ENCODE peak calls at places on chromosomes 7 and 10, in six cellular contexts. One of them, this sample, is unnamed.

GRCh38 chr7:126702242-126703016 is 550.3 kb downstream of the GRM8 start:
- DNase-seq in cardiac muscle cell: peak
- DNase-seq in GM12865: peak
- DNase-seq in epithelial cell of esophagus: no peak
- DNase-seq in K562: no peak
- DNase-seq in pancreas: no peak
- DNase-seq in this sample: no peak

GRCh38 chr10:7054915-7055314 is 355.9 kb downstream of the SFMBT2 start:
- DNase-seq in cardiac muscle cell: no peak
- DNase-seq in GM12865: peak
- DNase-seq in epithelial cell of esophagus: no peak
- DNase-seq in K562: peak
- DNase-seq in pancreas: no peak
- DNase-seq in this sample: no peak

GRCh38 chr7:7178906-7179305 is 3.4 kb upstream of the C1GALT1 start:
- DNase-seq in cardiac muscle cell: no peak
- DNase-seq in GM12865: no peak
- DNase-seq in epithelial cell of esophagus: peak
- DNase-seq in K562: no peak
- DNase-seq in pancreas: no peak
- DNase-seq in this sample: no peak

GRCh38 chr10:33897255-33897893 is 562.9 kb upstream of the NRP1 start:
- DNase-seq in cardiac muscle cell: peak
- DNase-seq in GM12865: no peak
- DNase-seq in epithelial cell of esophagus: peak
- DNase-seq in K562: no peak
- DNase-seq in pancreas: no peak
- DNase-seq in this sample: no peak

GRCh38 chr7:134366481-134366880 is 49.8 kb upstream of the SLC35B4 start:
- DNase-seq in cardiac muscle cell: peak
- DNase-seq in GM12865: no peak
- DNase-seq in epithelial cell of esophagus: peak
- DNase-seq in K562: no peak
- DNase-seq in pancreas: no peak
- DNase-seq in this sample: no peak

GRCh38 chr10:73876157-73876556 is 1.8 kb upstream of the CAMK2G start:
- DNase-seq in cardiac muscle cell: no peak
- DNase-seq in GM12865: no peak
- DNase-seq in epithelial cell of esophagus: peak
- DNase-seq in K562: no peak
- DNase-seq in pancreas: no peak
- DNase-seq in this sample: no peak

GRCh38 chr7:49523870-49524269 is 249.6 kb upstream of the VWC2 start:
- DNase-seq in cardiac muscle cell: no peak
- DNase-seq in GM12865: no peak
- DNase-seq in epithelial cell of esophagus: no peak
- DNase-seq in K562: no peak
- DNase-seq in pancreas: no peak
- DNase-seq in this sample: no peak

GRCh38 chr7:152145853-152146466 is 120.5 kb downstream of the GALNT11 start:
- DNase-seq in cardiac muscle cell: peak
- DNase-seq in GM12865: peak
- DNase-seq in epithelial cell of esophagus: peak
- DNase-seq in K562: peak
- DNase-seq in pancreas: no peak
- DNase-seq in this sample: no peak

GRCh38 chr10:47241256-47241655 is 58.7 kb upstream of the GDF10 start:
- DNase-seq in cardiac muscle cell: no peak
- DNase-seq in GM12865: no peak
- DNase-seq in epithelial cell of esophagus: no peak
- DNase-seq in K562: no peak
- DNase-seq in pancreas: no peak
- DNase-seq in this sample: no peak

GRCh38 chr10:57222129-57222528 is 861.1 kb upstream of the ZWINT start:
- DNase-seq in cardiac muscle cell: no peak
- DNase-seq in GM12865: no peak
- DNase-seq in epithelial cell of esophagus: no peak
- DNase-seq in K562: no peak
- DNase-seq in pancreas: no peak
- DNase-seq in this sample: no peak

GRCh38 chr7:127532151-127532550 is 53.2 kb downstream of the GCC1 start:
- DNase-seq in cardiac muscle cell: no peak
- DNase-seq in GM12865: no peak
- DNase-seq in epithelial cell of esophagus: no peak
- DNase-seq in K562: no peak
- DNase-seq in pancreas: no peak
- DNase-seq in this sample: no peak

GRCh38 chr7:3039787-3040186 is 3.9 kb downstream of the CARD11 start:
- DNase-seq in cardiac muscle cell: no peak
- DNase-seq in GM12865: peak
- DNase-seq in epithelial cell of esophagus: no peak
- DNase-seq in K562: no peak
- DNase-seq in pancreas: no peak
- DNase-seq in this sample: no peak

GRCh38 chr7:38451840-38452239 is 178.4 kb upstream of the TARP start:
- DNase-seq in cardiac muscle cell: peak
- DNase-seq in GM12865: peak
- DNase-seq in epithelial cell of esophagus: peak
- DNase-seq in K562: no peak
- DNase-seq in pancreas: no peak
- DNase-seq in this sample: no peak

GRCh38 chr10:43214956-43215561 is 51.8 kb downstream of the RASGEF1A start:
- DNase-seq in cardiac muscle cell: no peak
- DNase-seq in GM12865: no peak
- DNase-seq in epithelial cell of esophagus: no peak
- DNase-seq in K562: no peak
- DNase-seq in pancreas: no peak
- DNase-seq in this sample: no peak
- TF ChIP-seq CTCF in cardiac muscle cell: no peak
- TF ChIP-seq CTCF in GM12865: no peak
- TF ChIP-seq CTCF in epithelial cell of esophagus: no peak
- TF ChIP-seq CTCF in K562: no peak
- TF ChIP-seq CTCF in pancreas: no peak
- TF ChIP-seq CTCF in this sample: no peak

DNA sequence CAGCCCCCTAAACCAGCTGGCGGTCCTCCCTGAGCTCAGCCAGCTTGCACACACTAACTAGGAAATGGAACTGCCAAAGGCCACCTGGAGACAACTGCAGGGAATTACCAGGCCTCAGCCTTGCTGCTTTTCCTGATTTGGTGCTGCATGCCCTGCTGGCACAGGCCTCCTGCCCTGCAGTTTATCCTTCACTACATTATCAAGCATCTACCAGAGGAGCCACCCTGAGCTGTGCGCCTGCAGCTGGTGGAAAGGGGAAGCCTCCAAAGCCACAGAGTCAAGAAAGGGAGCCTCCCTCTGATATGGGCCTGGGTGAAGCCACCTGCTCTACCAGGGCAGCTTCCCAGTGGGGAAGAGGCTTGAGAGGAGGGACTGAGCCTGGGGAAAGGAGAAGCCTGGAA is 139.8 kb downstream of the GRID1 start:
- DNase-seq in cardiac muscle cell: no peak
- DNase-seq in GM12865: no peak
- DNase-seq in epithelial cell of esophagus: no peak
- DNase-seq in K562: no peak
- DNase-seq in pancreas: no peak
- DNase-seq in this sample: no peak
- TF ChIP-seq CTCF in cardiac muscle cell: no peak
- TF ChIP-seq CTCF in GM12865: no peak
- TF ChIP-seq CTCF in epithelial cell of esophagus: no peak
- TF ChIP-seq CTCF in K562: no peak
- TF ChIP-seq CTCF in pancreas: no peak
- TF ChIP-seq CTCF in this sample: no peak

DNA sequence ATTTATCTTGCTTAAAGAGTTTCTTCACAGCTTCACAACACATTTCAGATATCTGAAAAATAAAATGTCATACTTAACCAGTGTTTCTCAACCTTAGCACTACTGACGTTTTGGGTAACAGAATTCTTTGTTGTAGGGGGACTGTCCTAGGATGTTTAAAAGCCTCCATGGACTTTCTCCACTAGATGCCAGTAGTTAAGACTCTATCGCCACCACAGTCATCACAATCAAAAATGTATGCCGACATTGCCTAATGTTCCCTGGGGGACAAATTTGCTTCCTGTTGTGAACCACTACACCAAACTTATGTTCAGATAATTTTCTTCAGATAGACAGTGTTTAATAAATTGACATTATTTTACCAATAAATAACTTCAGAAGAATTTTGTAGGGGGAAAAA is 13.4 kb downstream of the NOC3L start:
- DNase-seq in cardiac muscle cell: peak
- DNase-seq in GM12865: no peak
- DNase-seq in epithelial cell of esophagus: peak
- DNase-seq in K562: no peak
- DNase-seq in pancreas: no peak
- DNase-seq in this sample: no peak
- TF ChIP-seq CTCF in cardiac muscle cell: no peak
- TF ChIP-seq CTCF in GM12865: no peak
- TF ChIP-seq CTCF in epithelial cell of esophagus: no peak
- TF ChIP-seq CTCF in K562: no peak
- TF ChIP-seq CTCF in pancreas: no peak
- TF ChIP-seq CTCF in this sample: no peak

DNA sequence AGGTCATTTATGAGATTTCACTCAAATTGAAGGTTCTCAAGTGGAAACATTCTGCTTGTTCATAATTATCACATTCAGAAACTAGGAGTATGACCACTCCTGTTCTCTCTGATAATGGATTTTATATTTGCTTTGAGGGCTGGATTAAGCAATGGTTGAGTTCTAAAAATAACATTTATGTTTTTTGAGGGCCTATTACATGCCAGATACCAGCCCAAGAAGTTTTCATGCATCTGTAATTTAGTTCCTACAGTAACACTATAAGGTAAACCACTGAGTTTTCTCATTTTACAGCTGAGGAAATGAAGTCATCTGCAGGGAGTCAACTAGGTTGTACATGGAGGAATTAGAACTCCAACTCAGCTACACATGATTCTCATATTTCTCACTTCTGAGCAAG is 25.5 kb upstream of the NKX2-3 start:
- DNase-seq in cardiac muscle cell: no peak
- DNase-seq in GM12865: no peak
- DNase-seq in epithelial cell of esophagus: no peak
- DNase-seq in K562: no peak
- DNase-seq in pancreas: no peak
- DNase-seq in this sample: no peak
- TF ChIP-seq CTCF in cardiac muscle cell: no peak
- TF ChIP-seq CTCF in GM12865: no peak
- TF ChIP-seq CTCF in epithelial cell of esophagus: no peak
- TF ChIP-seq CTCF in K562: no peak
- TF ChIP-seq CTCF in pancreas: no peak
- TF ChIP-seq CTCF in this sample: no peak

GRCh38 chr7:23106801-23107713 is 1.5 kb downstream of the KLHL7 start:
- DNase-seq in cardiac muscle cell: peak
- DNase-seq in GM12865: no peak
- DNase-seq in epithelial cell of esophagus: no peak
- DNase-seq in K562: no peak
- DNase-seq in pancreas: no peak
- DNase-seq in this sample: no peak

GRCh38 chr7:23106491-23106800 is 861 bp downstream of the KLHL7 start:
- DNase-seq in cardiac muscle cell: no peak
- DNase-seq in GM12865: no peak
- DNase-seq in epithelial cell of esophagus: no peak
- DNase-seq in K562: no peak
- DNase-seq in pancreas: no peak
- DNase-seq in this sample: no peak

GRCh38 chr7:23107781-23108180 is 2.2 kb downstream of the KLHL7 start:
- DNase-seq in cardiac muscle cell: no peak
- DNase-seq in GM12865: no peak
- DNase-seq in epithelial cell of esophagus: no peak
- DNase-seq in K562: no peak
- DNase-seq in pancreas: no peak
- DNase-seq in this sample: no peak

GRCh38 chr7:23105086-23105643 is 420 bp upstream of the KLHL7 start:
- DNase-seq in cardiac muscle cell: no peak
- DNase-seq in GM12865: no peak
- DNase-seq in epithelial cell of esophagus: no peak
- DNase-seq in K562: no peak
- DNase-seq in pancreas: no peak
- DNase-seq in this sample: peak

GRCh38 chr7:23105644-23106490 is at the start of gene KLHL7:
- DNase-seq in cardiac muscle cell: peak
- DNase-seq in GM12865: peak
- DNase-seq in epithelial cell of esophagus: peak
- DNase-seq in K562: peak
- DNase-seq in pancreas: peak
- DNase-seq in this sample: peak
- TF ChIP-seq CTCF in cardiac muscle cell: peak
- TF ChIP-seq CTCF in GM12865: no peak
- TF ChIP-seq CTCF in epithelial cell of esophagus: peak
- TF ChIP-seq CTCF in K562: peak
- TF ChIP-seq CTCF in pancreas: no peak
- TF ChIP-seq CTCF in this sample: no peak

DNA sequence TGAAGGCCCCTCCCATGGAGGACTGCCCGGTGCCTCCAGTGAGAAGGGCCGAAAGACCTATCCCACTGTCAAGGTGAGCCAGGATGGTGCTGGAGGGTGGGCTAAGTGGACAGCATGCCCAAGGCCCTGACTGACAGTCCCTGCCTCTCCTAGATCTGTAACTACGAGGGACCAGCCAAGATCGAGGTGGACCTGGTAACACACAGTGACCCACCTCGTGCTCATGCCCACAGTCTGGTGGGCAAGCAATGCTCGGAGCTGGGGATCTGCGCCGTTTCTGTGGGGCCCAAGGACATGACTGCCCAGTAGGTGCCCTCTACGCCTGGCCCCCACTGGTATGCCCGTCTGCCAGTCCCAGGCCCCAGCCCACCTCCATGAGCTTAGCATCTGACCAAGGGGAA is 1.2 kb downstream of the NFKB2 start:
- DNase-seq in cardiac muscle cell: no peak
- DNase-seq in GM12865: no peak
- DNase-seq in epithelial cell of esophagus: no peak
- DNase-seq in K562: no peak
- DNase-seq in pancreas: no peak
- DNase-seq in this sample: no peak
- TF ChIP-seq CTCF in cardiac muscle cell: no peak
- TF ChIP-seq CTCF in GM12865: no peak
- TF ChIP-seq CTCF in epithelial cell of esophagus: no peak
- TF ChIP-seq CTCF in K562: no peak
- TF ChIP-seq CTCF in pancreas: no peak
- TF ChIP-seq CTCF in this sample: no peak

GRCh38 chr10:89357096-89357495 is 20.8 kb upstream of the IFIT1B start:
- DNase-seq in cardiac muscle cell: no peak
- DNase-seq in GM12865: no peak
- DNase-seq in epithelial cell of esophagus: no peak
- DNase-seq in K562: no peak
- DNase-seq in pancreas: no peak
- DNase-seq in this sample: no peak
- TF ChIP-seq CTCF in cardiac muscle cell: no peak
- TF ChIP-seq CTCF in GM12865: no peak
- TF ChIP-seq CTCF in epithelial cell of esophagus: no peak
- TF ChIP-seq CTCF in K562: no peak
- TF ChIP-seq CTCF in pancreas: no peak
- TF ChIP-seq CTCF in this sample: no peak

This sample was measured in GM10248.